ENCODE peak calls at places on chromosomes 12 and 14, in six cellular contexts. S is effector memory CD4-positive, alpha-beta T cell; V is kidney epithelial cell; Z is stimulated activated CD8-positive, alpha-beta memory T cell treated with anti-CD3 and anti-CD28 coated beads, Interleukin-7, amount 100 ng/mL, for 24 hours; O is adipocyte; W is H7. R is an unnamed sample.

GRCh38 chr14:100725587-100726387 is 905 bp upstream of the DLK1 start:
- DNase-seq in W (no peak), O (no peak), Z (no peak), S (no peak), V (no peak), R (no peak)

GRCh38 chr12:6635375-6635855 is 344 bp downstream of the LPAR5 start:
- DNase-seq in V (no peak), S (no peak), W (no peak), O (no peak), Z (peak), R (no peak)

GRCh38 chr12:71503579-71504470 is 64.2 kb downstream of the LGR5 start:
- DNase-seq in Z (no peak), W (no peak), S (no peak), V (no peak), O (no peak), R (no peak)

GRCh38 chr12:122291431-122291830 is 25.1 kb upstream of the VPS33A start:
- DNase-seq in V (no peak), W (no peak), Z (no peak), O (no peak), S (no peak), R (no peak)

GRCh38 chr12:76478045-76478444 is 81.5 kb downstream of the OSBPL8 start:
- DNase-seq in S (no peak), V (no peak), O (no peak), Z (no peak), W (no peak), R (no peak)

GRCh38 chr14:60665178-60665555 is 15.9 kb upstream of the SIX1 start:
- DNase-seq in W (no peak), Z (no peak), S (no peak), O (no peak), V (no peak), R (no peak)

GRCh38 chr12:57498571-57498970 is 10.7 kb downstream of the MARS1 start:
- DNase-seq in Z (no peak), S (no peak), W (no peak), O (no peak), V (no peak), R (no peak)

GRCh38 chr12:118374126-118374725 is 1.5 kb upstream of the TAOK3 start:
- DNase-seq in V (no peak), Z (no peak), W (no peak), S (no peak), O (no peak), R (no peak)

GRCh38 chr12:132151766-132152410 is 7.6 kb downstream of the NOC4L start:
- DNase-seq in V (no peak), W (no peak), Z (no peak), O (no peak), S (no peak), R (no peak)